ENCODE peak calls at places on chromosomes 3 and 15, in six cellular contexts. One of them, this sample, is unnamed. For H3K27me3 and H3K4me1, the result is how much of the 10 kb centered on the place peaks cover.

GRCh38 chr3:160368804-160369203 is 30.2 kb downstream of the IFT80 start:
- DNase-seq in colonic mucosa: no peak
- DNase-seq in astrocyte: no peak
- DNase-seq in esophagus muscularis mucosa: no peak
- DNase-seq in ovary: no peak
- DNase-seq in gastrocnemius medialis: no peak
- DNase-seq in this sample: no peak

GRCh38 chr15:73959012-73959581 is 32.8 kb downstream of the LOXL1 start:
- DNase-seq in colonic mucosa: no peak
- DNase-seq in astrocyte: no peak
- DNase-seq in esophagus muscularis mucosa: no peak
- DNase-seq in ovary: peak
- DNase-seq in gastrocnemius medialis: no peak
- DNase-seq in this sample: no peak

GRCh38 chr3:187714404-187714979 is 12.1 kb upstream of the RTP2 start:
- DNase-seq in colonic mucosa: peak
- DNase-seq in astrocyte: peak
- DNase-seq in esophagus muscularis mucosa: no peak
- DNase-seq in ovary: no peak
- DNase-seq in gastrocnemius medialis: peak
- DNase-seq in this sample: peak

GRCh38 chr3:60774617-60775016 is 476.6 kb downstream of the FHIT start:
- DNase-seq in colonic mucosa: no peak
- DNase-seq in astrocyte: no peak
- DNase-seq in esophagus muscularis mucosa: no peak
- DNase-seq in ovary: no peak
- DNase-seq in gastrocnemius medialis: no peak
- DNase-seq in this sample: no peak

GRCh38 chr15:80480909-80481308 is 76.7 kb downstream of the ARNT2 start:
- DNase-seq in colonic mucosa: peak
- DNase-seq in astrocyte: peak
- DNase-seq in esophagus muscularis mucosa: no peak
- DNase-seq in ovary: peak
- DNase-seq in gastrocnemius medialis: peak
- DNase-seq in this sample: peak

GRCh38 chr15:81146454-81146853 is 12.4 kb downstream of the CFAP161 start:
- DNase-seq in colonic mucosa: no peak
- DNase-seq in astrocyte: no peak
- DNase-seq in esophagus muscularis mucosa: no peak
- DNase-seq in ovary: no peak
- DNase-seq in gastrocnemius medialis: no peak
- DNase-seq in this sample: no peak

GRCh38 chr3:38579146-38579545 is 70.3 kb downstream of the SCN5A start:
- DNase-seq in colonic mucosa: no peak
- DNase-seq in astrocyte: peak
- DNase-seq in esophagus muscularis mucosa: no peak
- DNase-seq in ovary: no peak
- DNase-seq in gastrocnemius medialis: no peak
- DNase-seq in this sample: no peak

GRCh38 chr3:63940389-63940757 is 28.2 kb upstream of the SCAANT1 start:
- DNase-seq in colonic mucosa: no peak
- DNase-seq in astrocyte: peak
- DNase-seq in esophagus muscularis mucosa: no peak
- DNase-seq in ovary: no peak
- DNase-seq in gastrocnemius medialis: no peak
- DNase-seq in this sample: peak

GRCh38 chr3:148873928-148874326 is 8.8 kb downstream of the CPA3 start:
- DNase-seq in colonic mucosa: no peak
- DNase-seq in astrocyte: peak
- DNase-seq in esophagus muscularis mucosa: no peak
- DNase-seq in ovary: no peak
- DNase-seq in gastrocnemius medialis: no peak
- DNase-seq in this sample: no peak

GRCh38 chr15:68672781-68673205 is 94.0 kb downstream of the CORO2B start:
- DNase-seq in colonic mucosa: no peak
- DNase-seq in astrocyte: no peak
- DNase-seq in esophagus muscularis mucosa: no peak
- DNase-seq in ovary: no peak
- DNase-seq in gastrocnemius medialis: no peak
- DNase-seq in this sample: no peak

GRCh38 chr15:78018968-78019644 is 58.4 kb downstream of the TBC1D2B start:
- DNase-seq in colonic mucosa: no peak
- DNase-seq in astrocyte: no peak
- DNase-seq in esophagus muscularis mucosa: no peak
- DNase-seq in ovary: no peak
- DNase-seq in gastrocnemius medialis: no peak
- DNase-seq in this sample: no peak

GRCh38 chr3:107987036-107987557 is 103.7 kb downstream of the CD47 start:
- DNase-seq in colonic mucosa: peak
- DNase-seq in astrocyte: peak
- DNase-seq in esophagus muscularis mucosa: peak
- DNase-seq in ovary: peak
- DNase-seq in gastrocnemius medialis: peak
- DNase-seq in this sample: peak
- H3K27ac ChIP-seq in colonic mucosa: peak
- H3K27ac ChIP-seq in astrocyte: peak
- H3K27ac ChIP-seq in esophagus muscularis mucosa: peak
- H3K27ac ChIP-seq in ovary: no peak
- H3K27ac ChIP-seq in gastrocnemius medialis: peak
- H3K27ac ChIP-seq in this sample: peak

DNA sequence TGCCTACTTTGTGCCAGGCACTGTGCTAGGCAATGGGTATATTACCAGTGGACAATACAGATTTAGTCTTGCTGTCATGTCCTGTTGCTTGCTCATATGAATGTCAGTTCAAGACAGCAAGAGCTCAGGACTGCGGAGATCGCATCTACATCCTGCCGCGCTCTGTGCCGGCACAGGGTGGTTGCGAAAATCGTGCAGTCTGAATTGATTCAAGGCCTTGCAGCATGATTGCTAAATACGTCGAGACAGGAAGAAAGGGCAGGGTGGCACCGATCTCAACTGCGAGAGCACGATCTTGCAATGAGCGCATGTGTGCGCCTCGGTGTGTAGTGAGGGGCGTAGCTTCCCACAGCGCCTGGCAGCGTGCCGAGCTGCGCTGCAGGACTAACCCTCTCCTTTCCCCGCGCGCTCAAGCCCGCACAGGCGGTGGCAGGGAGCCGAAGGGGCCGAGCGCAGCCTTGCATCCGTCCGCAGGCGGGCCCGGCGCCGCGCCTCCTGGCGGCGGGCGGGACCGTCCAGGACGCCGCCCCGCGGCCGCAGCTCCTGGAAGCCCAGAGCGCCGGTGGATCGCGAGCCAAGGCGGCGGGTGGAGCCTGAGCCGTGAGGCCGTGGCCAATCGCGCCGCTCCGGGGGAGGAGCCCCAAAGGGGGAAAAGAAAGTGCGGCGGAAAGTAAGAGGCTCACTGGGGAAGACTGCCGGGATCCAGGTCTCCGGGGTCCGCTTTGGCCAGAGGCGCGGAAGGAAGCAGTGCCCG is at the start of gene IL1RAP:
- DNase-seq in colonic mucosa: peak
- DNase-seq in astrocyte: peak
- DNase-seq in esophagus muscularis mucosa: peak
- DNase-seq in ovary: peak
- DNase-seq in gastrocnemius medialis: peak
- DNase-seq in this sample: peak
- H3K27me3 ChIP-seq in colonic mucosa: under half
- H3K27me3 ChIP-seq in astrocyte: under half
- H3K27me3 ChIP-seq in esophagus muscularis mucosa: under half
- H3K27me3 ChIP-seq in ovary: under half
- H3K27me3 ChIP-seq in gastrocnemius medialis: under half
- H3K27me3 ChIP-seq in this sample: under half

GRCh38 chr3:152333928-152334327 is 65.2 kb downstream of the MBNL1 start:
- DNase-seq in colonic mucosa: no peak
- DNase-seq in astrocyte: no peak
- DNase-seq in esophagus muscularis mucosa: no peak
- DNase-seq in ovary: no peak
- DNase-seq in gastrocnemius medialis: no peak
- DNase-seq in this sample: no peak

GRCh38 chr3:152331018-152331541 is 62.4 kb downstream of the MBNL1 start:
- DNase-seq in colonic mucosa: peak
- DNase-seq in astrocyte: peak
- DNase-seq in esophagus muscularis mucosa: no peak
- DNase-seq in ovary: no peak
- DNase-seq in gastrocnemius medialis: no peak
- DNase-seq in this sample: peak

GRCh38 chr3:152330565-152330964 is 61.8 kb downstream of the MBNL1 start:
- DNase-seq in colonic mucosa: no peak
- DNase-seq in astrocyte: no peak
- DNase-seq in esophagus muscularis mucosa: no peak
- DNase-seq in ovary: no peak
- DNase-seq in gastrocnemius medialis: no peak
- DNase-seq in this sample: no peak

GRCh38 chr3:152334761-152335160 is 66.0 kb downstream of the MBNL1 start:
- DNase-seq in colonic mucosa: no peak
- DNase-seq in astrocyte: no peak
- DNase-seq in esophagus muscularis mucosa: no peak
- DNase-seq in ovary: no peak
- DNase-seq in gastrocnemius medialis: no peak
- DNase-seq in this sample: no peak

DNA sequence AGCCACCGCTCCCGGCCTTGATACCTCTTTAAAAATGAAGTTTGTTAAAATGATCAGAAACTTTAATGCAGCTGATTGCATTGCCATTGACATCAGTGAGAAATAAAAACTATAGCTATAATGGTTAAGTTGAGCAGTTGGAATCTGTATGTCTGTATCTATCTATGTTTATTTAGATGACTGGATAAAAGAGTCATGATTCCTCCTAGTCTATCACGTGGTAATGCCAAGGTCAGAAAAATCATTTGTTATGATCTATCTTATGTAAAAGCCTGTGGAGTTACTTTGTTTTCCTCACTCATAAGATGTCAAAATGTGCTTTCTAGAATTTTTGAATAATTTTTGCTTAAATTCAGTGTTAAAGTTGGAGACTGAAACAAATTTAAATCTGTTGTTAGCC is 63.2 kb downstream of the MBNL1 start:
- DNase-seq in colonic mucosa: no peak
- DNase-seq in astrocyte: no peak
- DNase-seq in esophagus muscularis mucosa: no peak
- DNase-seq in ovary: no peak
- DNase-seq in gastrocnemius medialis: no peak
- DNase-seq in this sample: no peak
- H3K4me1 ChIP-seq in colonic mucosa: under half
- H3K4me1 ChIP-seq in astrocyte: under half
- H3K4me1 ChIP-seq in esophagus muscularis mucosa: half or more
- H3K4me1 ChIP-seq in ovary: under half
- H3K4me1 ChIP-seq in gastrocnemius medialis: half or more
- H3K4me1 ChIP-seq in this sample: under half

DNA sequence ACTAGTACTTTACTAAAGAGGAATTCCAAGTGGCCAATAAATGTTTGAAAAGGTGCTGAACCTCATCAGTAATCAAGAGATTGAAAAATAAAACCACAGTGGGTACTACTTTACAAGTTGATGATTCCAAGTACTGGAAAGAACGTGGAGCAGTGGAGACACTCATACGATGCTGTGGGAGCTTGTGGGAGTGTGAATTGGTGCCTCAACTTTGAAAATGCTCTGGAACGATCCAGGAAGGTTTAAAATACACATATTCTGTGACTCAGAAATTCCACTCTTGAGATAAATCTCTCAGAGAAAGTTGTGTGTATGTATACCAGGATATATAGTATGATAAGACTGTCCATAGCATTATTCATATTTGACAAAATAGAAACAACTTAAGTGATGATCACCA is 9.3 kb downstream of the LRCH3 start:
- DNase-seq in colonic mucosa: no peak
- DNase-seq in astrocyte: peak
- DNase-seq in esophagus muscularis mucosa: no peak
- DNase-seq in ovary: no peak
- DNase-seq in gastrocnemius medialis: no peak
- DNase-seq in this sample: no peak
- H3K27ac ChIP-seq in colonic mucosa: no peak
- H3K27ac ChIP-seq in astrocyte: no peak
- H3K27ac ChIP-seq in esophagus muscularis mucosa: no peak
- H3K27ac ChIP-seq in ovary: no peak
- H3K27ac ChIP-seq in gastrocnemius medialis: no peak
- H3K27ac ChIP-seq in this sample: no peak

GRCh38 chr15:98620020-98620419 is 28.3 kb upstream of the IGF1R start:
- DNase-seq in colonic mucosa: no peak
- DNase-seq in astrocyte: no peak
- DNase-seq in esophagus muscularis mucosa: peak
- DNase-seq in ovary: no peak
- DNase-seq in gastrocnemius medialis: no peak
- DNase-seq in this sample: no peak
- H3K27me3 ChIP-seq in colonic mucosa: under half
- H3K27me3 ChIP-seq in astrocyte: under half
- H3K27me3 ChIP-seq in esophagus muscularis mucosa: under half
- H3K27me3 ChIP-seq in ovary: under half
- H3K27me3 ChIP-seq in gastrocnemius medialis: half or more
- H3K27me3 ChIP-seq in this sample: under half

GRCh38 chr3:9396301-9396631 is 1.1 kb upstream of the SETD5 start:
- DNase-seq in colonic mucosa: peak
- DNase-seq in astrocyte: peak
- DNase-seq in esophagus muscularis mucosa: peak
- DNase-seq in ovary: no peak
- DNase-seq in gastrocnemius medialis: peak
- DNase-seq in this sample: peak
- H3K4me1 ChIP-seq in colonic mucosa: under half
- H3K4me1 ChIP-seq in astrocyte: under half
- H3K4me1 ChIP-seq in esophagus muscularis mucosa: half or more
- H3K4me1 ChIP-seq in ovary: under half
- H3K4me1 ChIP-seq in gastrocnemius medialis: half or more
- H3K4me1 ChIP-seq in this sample: under half